ENCODE peak calls at places on chromosomes 1 and 21, in ten cellular contexts. Q is CD8-positive, alpha-beta T cell; E is fibroblast of mammary gland; W is body of pancreas; I is uterus; V is lower leg skin; P is mammary epithelial cell; N is CD8-positive, alpha-beta memory T cell; C is neural progenitor cell; J is suprapubic skin. K is an unnamed sample.

GRCh38 chr1:23799570-23800395 is 771 bp downstream of the GALE start:
- DNase-seq in Q (peak), E (peak), W (peak), I (peak), V (peak), P (peak), N (no peak), C (peak), J (peak), K (no peak)

GRCh38 chr1:57468661-57469523 is 45.0 kb upstream of the DAB1 start:
- DNase-seq in Q (no peak), E (peak), W (no peak), I (no peak), V (no peak), P (no peak), N (no peak), C (no peak), J (no peak), K (peak)

GRCh38 chr1:85244271-85245053 is 15.0 kb downstream of the C1orf52 start:
- DNase-seq in Q (no peak), E (peak), W (no peak), I (no peak), V (no peak), P (no peak), N (no peak), C (no peak), J (no peak), K (no peak)

GRCh38 chr21:32359719-32360260 is 33.0 kb downstream of the URB1 start:
- DNase-seq in Q (no peak), E (peak), W (no peak), I (no peak), V (no peak), P (peak), N (no peak), C (no peak), J (peak), K (no peak)

GRCh38 chr1:10667815-10668214 is 128.6 kb downstream of the CASZ1 start:
- DNase-seq in Q (no peak), E (no peak), W (no peak), I (no peak), V (no peak), P (no peak), N (no peak), C (no peak), J (no peak), K (no peak)

GRCh38 chr1:30417701-30418425 is 305.5 kb downstream of the MATN1 start:
- DNase-seq in Q (no peak), E (no peak), W (no peak), I (peak), V (peak), P (no peak), N (no peak), C (no peak), J (peak), K (no peak)

GRCh38 chr1:15191785-15192184 is 38.2 kb downstream of the TMEM51 start:
- DNase-seq in Q (no peak), E (no peak), W (no peak), I (no peak), V (no peak), P (no peak), N (no peak), C (no peak), J (no peak), K (no peak)

GRCh38 chr1:145891143-145891542 is 5.5 kb upstream of the ANKRD35 start:
- DNase-seq in Q (no peak), E (peak), W (no peak), I (no peak), V (peak), P (peak), N (no peak), C (no peak), J (no peak), K (peak)

GRCh38 chr1:159067699-159068621 is 8.6 kb downstream of the AIM2 start:
- DNase-seq in Q (no peak), E (no peak), W (no peak), I (no peak), V (no peak), P (no peak), N (no peak), C (no peak), J (no peak), K (no peak)

GRCh38 chr1:53398585-53399365 is 60.4 kb upstream of the DMRTB1 start:
- DNase-seq in Q (no peak), E (no peak), W (no peak), I (no peak), V (peak), P (no peak), N (no peak), C (no peak), J (peak), K (no peak)

GRCh38 chr1:6688001-6688400 is 13.6 kb downstream of the DNAJC11 start:
- DNase-seq in Q (no peak), E (peak), W (no peak), I (no peak), V (no peak), P (no peak), N (no peak), C (no peak), J (no peak), K (peak)

GRCh38 chr1:246566808-246567154 is 525 bp downstream of the CNST start:
- DNase-seq in Q (no peak), E (peak), W (no peak), I (no peak), V (no peak), P (no peak), N (peak), C (no peak), J (no peak), K (no peak)

GRCh38 chr1:246875041-246876026 is 56.4 kb downstream of the AHCTF1 start:
- DNase-seq in Q (no peak), E (peak), W (no peak), I (no peak), V (no peak), P (peak), N (no peak), C (no peak), J (no peak), K (peak)

GRCh38 chr1:88646852-88647645 is 37.0 kb upstream of the PKN2 start:
- DNase-seq in Q (no peak), E (peak), W (no peak), I (no peak), V (no peak), P (peak), N (no peak), C (peak), J (no peak), K (no peak)

GRCh38 chr21:25489673-25490072 is 117.6 kb downstream of the MRPL39 start:
- DNase-seq in Q (no peak), E (no peak), W (no peak), I (no peak), V (no peak), P (no peak), N (no peak), C (no peak), J (no peak), K (no peak)

GRCh38 chr1:206890690-206891089 is 6.6 kb upstream of the IL24 start:
- DNase-seq in Q (no peak), E (peak), W (no peak), I (no peak), V (no peak), P (peak), N (no peak), C (no peak), J (no peak), K (peak)

GRCh38 chr1:27303509-27303908 is 18.5 kb upstream of the TMEM222 start:
- DNase-seq in Q (no peak), E (no peak), W (no peak), I (no peak), V (no peak), P (no peak), N (no peak), C (no peak), J (peak), K (no peak)

GRCh38 chr21:43644609-43645008 is 14.7 kb downstream of the HSF2BP start:
- DNase-seq in Q (no peak), E (peak), W (no peak), I (no peak), V (peak), P (peak), N (no peak), C (no peak), J (no peak), K (peak)

GRCh38 chr1:8423702-8424538 is 106.0 kb downstream of the SLC45A1 start:
- DNase-seq in Q (peak), E (peak), W (peak), I (peak), V (peak), P (peak), N (peak), C (peak), J (peak), K (peak)

GRCh38 chr1:170126691-170127090 is 19.1 kb upstream of the NTMT2 start:
- DNase-seq in Q (no peak), E (peak), W (no peak), I (no peak), V (no peak), P (peak), N (no peak), C (peak), J (no peak), K (peak)

GRCh38 chr21:38352536-38353219 is 95.9 kb downstream of the KCNJ15 start:
- DNase-seq in Q (no peak), E (peak), W (peak), I (no peak), V (peak), P (peak), N (no peak), C (peak), J (no peak), K (peak)

GRCh38 chr21:42538479-42539275 is 25.0 kb downstream of the SLC37A1 start:
- DNase-seq in Q (no peak), E (no peak), W (no peak), I (no peak), V (no peak), P (no peak), N (no peak), C (no peak), J (peak), K (no peak)
- H3K4me3 ChIP-seq in Q (no peak), E (no peak), W (no peak), I (no peak), V (no peak), P (no peak), N (no peak), C (no peak), J (no peak), K (no peak)

GRCh38 chr21:33949516-33950424 is 34.2 kb upstream of the ATP5PO start:
- DNase-seq in Q (peak), E (no peak), W (no peak), I (no peak), V (no peak), P (no peak), N (peak), C (no peak), J (no peak), K (no peak)
- H3K4me3 ChIP-seq in Q (peak), E (no peak), W (no peak), I (no peak), V (no peak), P (no peak), N (peak), C (no peak), J (no peak), K (no peak)

DNA sequence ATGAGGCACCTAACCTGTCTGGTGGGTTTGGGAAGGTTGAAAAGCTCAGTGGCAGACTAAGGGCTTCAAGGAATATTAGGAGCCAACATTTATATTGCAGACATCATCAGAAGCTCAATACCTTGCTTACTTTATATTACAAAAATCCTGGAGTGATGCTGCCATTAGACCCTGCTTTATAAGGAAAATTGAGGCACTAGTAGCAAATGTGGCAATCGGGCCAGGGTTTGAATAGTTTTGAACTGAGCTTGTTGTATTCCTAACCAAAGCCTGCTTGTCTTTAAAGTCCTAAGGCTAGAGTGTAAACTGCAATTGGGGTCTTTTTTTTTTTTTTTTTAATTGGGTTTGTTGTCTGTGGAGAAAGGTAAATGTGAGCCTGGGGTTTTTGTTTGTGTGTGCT is 14.3 kb downstream of the L1TD1 start:
- DNase-seq in Q (no peak), E (no peak), W (no peak), I (no peak), V (no peak), P (no peak), N (no peak), C (no peak), J (no peak), K (no peak)
- H3K4me3 ChIP-seq in Q (no peak), E (no peak), W (no peak), I (no peak), V (no peak), P (no peak), N (no peak), C (no peak), J (no peak), K (no peak)

DNA sequence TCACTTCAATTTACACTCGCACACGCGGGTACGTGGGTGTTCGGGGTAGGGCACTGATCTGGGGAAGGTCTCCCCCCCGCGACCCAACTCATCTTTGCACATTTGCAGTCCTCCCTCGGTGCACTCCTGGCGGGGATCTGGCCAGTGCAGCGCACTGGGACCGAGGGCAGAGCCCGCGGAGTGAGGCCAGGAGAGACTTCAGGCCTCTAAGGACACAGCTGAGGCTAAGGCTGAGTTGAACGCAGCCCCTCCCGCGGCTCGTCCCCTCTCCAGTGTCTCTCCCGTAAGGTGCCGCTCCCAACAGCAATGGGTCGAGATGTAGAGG is 939 bp upstream of the NCAM2 start:
- DNase-seq in Q (no peak), E (no peak), W (no peak), I (no peak), V (no peak), P (no peak), N (no peak), C (peak), J (no peak), K (no peak)
- H3K4me3 ChIP-seq in Q (peak), E (peak), W (no peak), I (peak), V (no peak), P (no peak), N (peak), C (peak), J (peak), K (peak)

DNA sequence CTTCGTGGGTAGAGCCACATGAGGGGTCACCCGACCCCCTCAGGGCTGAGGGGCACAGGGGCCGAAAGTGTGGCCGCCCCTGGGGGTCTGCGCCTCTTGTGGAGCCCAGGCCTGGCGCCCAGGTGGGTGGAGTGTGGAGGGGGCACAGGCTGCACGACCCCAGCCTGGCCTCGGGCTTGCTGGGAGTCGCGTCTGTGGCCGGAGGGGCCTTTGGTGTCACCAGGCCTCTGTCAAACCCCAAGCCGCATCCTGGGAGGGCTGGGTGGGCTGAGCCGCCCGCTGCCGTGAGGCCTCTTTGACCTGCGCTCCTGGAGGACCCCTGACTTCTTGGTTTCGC is 60.7 kb downstream of the FAAP20 start:
- DNase-seq in Q (no peak), E (no peak), W (no peak), I (no peak), V (no peak), P (no peak), N (no peak), C (peak), J (no peak), K (no peak)
- H3K4me3 ChIP-seq in Q (peak), E (peak), W (no peak), I (peak), V (no peak), P (no peak), N (peak), C (peak), J (peak), K (peak)

GRCh38 chr1:86868477-86868876 is 45.4 kb downstream of the SELENOF start:
- DNase-seq in Q (no peak), E (peak), W (no peak), I (no peak), V (no peak), P (no peak), N (no peak), C (no peak), J (no peak), K (no peak)

GRCh38 chr1:86871001-86871400 is 42.9 kb downstream of the SELENOF start:
- DNase-seq in Q (no peak), E (no peak), W (no peak), I (no peak), V (no peak), P (no peak), N (no peak), C (no peak), J (no peak), K (no peak)

GRCh38 chr1:86861424-86861823 is 52.5 kb downstream of the SELENOF start:
- DNase-seq in Q (no peak), E (no peak), W (no peak), I (no peak), V (no peak), P (no peak), N (no peak), C (no peak), J (no peak), K (no peak)

GRCh38 chr1:86865973-86866637 is 47.8 kb downstream of the SELENOF start:
- DNase-seq in Q (no peak), E (no peak), W (no peak), I (no peak), V (no peak), P (no peak), N (no peak), C (no peak), J (no peak), K (no peak)

DNA sequence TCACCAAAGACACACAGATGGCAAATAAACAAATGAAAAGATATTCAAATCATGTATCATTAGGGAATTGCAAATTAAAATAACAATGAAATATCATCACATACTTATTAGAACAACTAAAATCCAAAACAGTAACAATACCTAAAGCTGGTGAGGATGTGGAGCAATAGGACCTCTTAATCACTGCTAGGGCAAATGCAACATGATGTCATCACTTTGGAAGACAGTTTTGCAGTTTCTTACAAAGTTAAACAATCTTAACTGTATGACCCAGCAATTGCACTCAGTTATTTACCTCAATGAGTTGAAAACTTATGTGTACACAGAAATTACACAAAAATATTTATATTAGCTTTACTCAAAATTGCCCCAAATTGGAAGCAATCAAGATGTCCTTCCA is 47.3 kb downstream of the SELENOF start:
- DNase-seq in Q (no peak), E (peak), W (no peak), I (no peak), V (no peak), P (peak), N (no peak), C (no peak), J (no peak), K (peak)
- H3K4me3 ChIP-seq in Q (no peak), E (no peak), W (no peak), I (no peak), V (no peak), P (no peak), N (no peak), C (no peak), J (no peak), K (no peak)

DNA sequence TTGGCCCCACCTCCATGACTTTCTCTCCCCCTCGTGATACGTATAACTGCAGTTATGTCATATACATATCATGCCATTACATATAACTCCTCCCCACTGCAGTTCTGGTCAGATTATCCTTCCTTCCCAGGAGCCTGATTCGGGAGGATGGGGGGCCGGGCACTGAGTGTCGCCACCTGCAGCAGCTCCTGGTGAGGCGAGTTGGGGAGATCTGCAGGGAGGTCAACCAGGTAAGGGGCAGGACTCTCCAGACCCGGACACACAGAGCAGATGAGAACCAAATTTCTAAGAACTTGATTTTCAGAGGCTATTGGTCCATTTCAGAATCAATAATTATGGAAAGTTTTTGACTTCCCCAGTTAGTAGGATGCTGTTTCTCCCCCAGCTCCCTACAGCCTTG is 19.5 kb downstream of the HYI start:
- DNase-seq in Q (no peak), E (no peak), W (peak), I (no peak), V (peak), P (no peak), N (no peak), C (no peak), J (peak), K (no peak)
- H3K4me3 ChIP-seq in Q (no peak), E (no peak), W (no peak), I (no peak), V (no peak), P (no peak), N (no peak), C (no peak), J (no peak), K (no peak)

GRCh38 chr1:71561206-71561605 is 480.4 kb upstream of the ZRANB2 start:
- DNase-seq in Q (no peak), E (peak), W (no peak), I (no peak), V (no peak), P (no peak), N (no peak), C (no peak), J (no peak), K (no peak)
- H3K4me3 ChIP-seq in Q (no peak), E (no peak), W (no peak), I (no peak), V (no peak), P (no peak), N (no peak), C (no peak), J (no peak), K (no peak)

DNA sequence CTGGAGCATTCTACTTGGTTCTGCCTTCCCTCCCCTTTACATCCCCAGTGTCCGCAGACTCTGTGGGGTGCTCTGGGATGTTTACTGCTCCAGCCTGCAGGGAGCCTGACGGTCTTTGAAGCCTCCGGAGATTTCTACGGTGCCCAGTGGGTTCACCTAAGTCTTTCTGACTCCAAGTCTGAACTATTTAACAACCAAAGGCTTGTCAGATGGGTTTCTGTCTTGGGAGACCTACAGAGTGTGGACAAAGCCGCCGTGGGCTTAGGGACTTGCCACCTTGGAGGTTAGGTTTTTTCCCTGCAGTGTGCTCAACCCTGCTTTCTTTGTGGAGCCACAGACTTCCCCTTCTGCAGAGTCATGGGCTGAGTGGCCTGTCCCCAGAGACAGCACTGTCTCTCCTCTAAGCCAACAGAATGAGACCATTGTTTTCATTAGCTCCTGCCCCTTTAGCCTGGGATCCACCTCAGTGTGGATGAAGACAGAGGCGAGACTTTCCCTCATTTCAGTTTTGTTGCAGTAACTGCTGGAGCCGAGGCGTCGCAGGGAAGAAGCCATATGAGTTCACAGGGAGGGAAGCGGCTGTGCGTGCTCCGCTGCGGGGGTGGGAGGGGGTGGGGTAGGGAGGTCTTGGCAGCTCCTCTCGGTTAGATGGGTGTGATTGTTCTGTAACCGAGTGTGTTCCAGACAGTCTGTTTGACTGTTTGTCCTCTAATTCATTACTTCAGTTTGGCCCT is 120.7 kb downstream of the CNIH3 start:
- DNase-seq in Q (no peak), E (peak), W (no peak), I (no peak), V (peak), P (peak), N (no peak), C (no peak), J (peak), K (peak)
- H3K4me3 ChIP-seq in Q (no peak), E (no peak), W (no peak), I (no peak), V (no peak), P (no peak), N (no peak), C (no peak), J (no peak), K (no peak)

GRCh38 chr1:100422065-100422464 is 69.8 kb downstream of the CDC14A start:
- DNase-seq in Q (no peak), E (no peak), W (no peak), I (no peak), V (no peak), P (no peak), N (no peak), C (peak), J (no peak), K (no peak)
- H3K4me3 ChIP-seq in Q (no peak), E (no peak), W (no peak), I (no peak), V (no peak), P (no peak), N (no peak), C (no peak), J (no peak), K (no peak)

K was measured in brain microvascular endothelial cell.